ENCODE peak calls at places on chromosomes 11 and 22, in nine cellular contexts. L is left ventricle myocardium inferior; R is neuronal stem cell; T is psoas muscle; Q is naive thymus-derived CD4-positive, alpha-beta T cell; Z is suprapubic skin; U is H9; D is HL-60; X is K562. S is an unnamed sample.

GRCh38 chr11:68036717-68037239 is 2.0 kb upstream of the TCIRG1 start:
- DNase-seq in L (peak), R (no peak), T (peak), Q (no peak), Z (no peak), U (no peak), D (peak), X (no peak), S (peak)

GRCh38 chr11:23112987-23113886 is 253.0 kb upstream of the CCDC179 start:
- DNase-seq in L (no peak), R (peak), T (no peak), Q (no peak), Z (no peak), U (peak), D (peak), X (no peak), S (no peak)

GRCh38 chr22:25970996-25971811 is 198.1 kb upstream of the SEZ6L start:
- DNase-seq in L (no peak), R (no peak), T (no peak), Q (no peak), Z (no peak), U (peak), D (no peak), X (no peak), S (no peak)

GRCh38 chr11:47393163-47394049 is 15.0 kb upstream of the SLC39A13 start:
- DNase-seq in L (peak), R (no peak), T (peak), Q (no peak), Z (no peak), U (peak), D (peak), X (peak), S (peak)

GRCh38 chr11:1220941-1221721 is 1.7 kb upstream of the MUC5B start:
- DNase-seq in L (no peak), R (no peak), T (peak), Q (no peak), Z (peak), U (peak), D (no peak), X (no peak), S (peak)

GRCh38 chr11:134074346-134074745 is 5.5 kb downstream of the JAM3 start:
- DNase-seq in L (no peak), R (no peak), T (no peak), Q (no peak), Z (no peak), U (no peak), D (no peak), X (no peak), S (no peak)

GRCh38 chr22:41092847-41093371 is 517 bp downstream of the EP300 start:
- DNase-seq in L (no peak), R (no peak), T (peak), Q (peak), Z (no peak), U (no peak), D (peak), X (no peak), S (peak)

GRCh38 chr11:63530021-63530420 is 6.6 kb upstream of the PLAAT4 start:
- DNase-seq in L (no peak), R (no peak), T (no peak), Q (no peak), Z (no peak), U (peak), D (no peak), X (no peak), S (no peak)

GRCh38 chr11:120577624-120578363 is 66.2 kb downstream of the GRIK4 start:
- DNase-seq in L (no peak), R (no peak), T (no peak), Q (no peak), Z (no peak), U (no peak), D (no peak), X (no peak), S (peak)

GRCh38 chr11:69471329-69472052 is 10.0 kb upstream of the LINC01488 start:
- DNase-seq in L (peak), R (peak), T (no peak), Q (no peak), Z (no peak), U (no peak), D (no peak), X (no peak), S (no peak)

GRCh38 chr11:80593981-80594380 is 1153.2 kb upstream of the TENM4 start:
- DNase-seq in L (no peak), R (no peak), T (no peak), Q (no peak), Z (no peak), U (no peak), D (no peak), X (no peak), S (no peak)

GRCh38 chr22:21942407-21942895 is 10.2 kb downstream of the PPM1F start:
- DNase-seq in L (peak), R (no peak), T (peak), Q (no peak), Z (peak), U (no peak), D (peak), X (no peak), S (peak)

GRCh38 chr11:71331631-71332030 is 79.3 kb upstream of the SHANK2 start:
- DNase-seq in L (no peak), R (no peak), T (no peak), Q (no peak), Z (peak), U (no peak), D (no peak), X (no peak), S (peak)

GRCh38 chr11:124900464-124900863 is 2.8 kb upstream of the ROBO4 start:
- DNase-seq in L (no peak), R (no peak), T (peak), Q (no peak), Z (no peak), U (peak), D (no peak), X (no peak), S (no peak)

GRCh38 chr11:66289548-66290331 is 797 bp upstream of the YIF1A start:
- DNase-seq in L (peak), R (peak), T (peak), Q (no peak), Z (no peak), U (peak), D (peak), X (peak), S (no peak)

GRCh38 chr11:95917188-95918036 is 6.5 kb downstream of the MTMR2 start:
- DNase-seq in L (no peak), R (no peak), T (no peak), Q (no peak), Z (no peak), U (no peak), D (no peak), X (no peak), S (no peak)

GRCh38 chr22:45553333-45554039 is 50.8 kb downstream of the FBLN1 start:
- DNase-seq in L (peak), R (peak), T (peak), Q (peak), Z (no peak), U (peak), D (peak), X (peak), S (peak)

GRCh38 chr22:46737105-46737975 is 712 bp downstream of the CERK start:
- DNase-seq in L (peak), R (no peak), T (peak), Q (peak), Z (no peak), U (peak), D (peak), X (peak), S (peak)

GRCh38 chr11:19952101-19952605 is 208.1 kb downstream of the DBX1 start:
- DNase-seq in L (no peak), R (no peak), T (no peak), Q (no peak), Z (no peak), U (no peak), D (no peak), X (no peak), S (no peak)

GRCh38 chr11:131916633-131917032 is 546.2 kb downstream of the NTM start:
- DNase-seq in L (no peak), R (no peak), T (no peak), Q (no peak), Z (no peak), U (no peak), D (no peak), X (no peak), S (no peak)

GRCh38 chr11:64313491-64314145 is 3.7 kb downstream of the TRMT112 start:
- DNase-seq in L (peak), R (no peak), T (peak), Q (no peak), Z (no peak), U (no peak), D (no peak), X (peak), S (no peak)

GRCh38 chr11:10349806-10350205 is 44.9 kb downstream of the ADM start:
- DNase-seq in L (no peak), R (no peak), T (no peak), Q (no peak), Z (no peak), U (no peak), D (no peak), X (no peak), S (no peak)

GRCh38 chr22:30235687-30236170 is 10.8 kb downstream of the LIF start:
- DNase-seq in L (no peak), R (no peak), T (no peak), Q (no peak), Z (no peak), U (no peak), D (no peak), X (no peak), S (no peak)

GRCh38 chr11:133896642-133897330 is 51.5 kb upstream of the SPATA19 start:
- DNase-seq in L (no peak), R (no peak), T (no peak), Q (no peak), Z (peak), U (peak), D (no peak), X (no peak), S (no peak)

GRCh38 chr11:119029340-119030028 is 1.2 kb downstream of the SLC37A4 start:
- DNase-seq in L (no peak), R (no peak), T (no peak), Q (no peak), Z (no peak), U (no peak), D (peak), X (peak), S (no peak)

GRCh38 chr11:119027561-119028345 is 2.9 kb downstream of the SLC37A4 start:
- DNase-seq in L (no peak), R (no peak), T (peak), Q (no peak), Z (no peak), U (no peak), D (no peak), X (no peak), S (no peak)

GRCh38 chr11:119030029-119030328 is 698 bp downstream of the SLC37A4 start:
- DNase-seq in L (no peak), R (no peak), T (no peak), Q (no peak), Z (no peak), U (no peak), D (no peak), X (no peak), S (no peak)

GRCh38 chr11:119029069-119029339 is 1.7 kb downstream of the SLC37A4 start:
- DNase-seq in L (no peak), R (no peak), T (no peak), Q (no peak), Z (no peak), U (no peak), D (no peak), X (no peak), S (no peak)

DNA sequence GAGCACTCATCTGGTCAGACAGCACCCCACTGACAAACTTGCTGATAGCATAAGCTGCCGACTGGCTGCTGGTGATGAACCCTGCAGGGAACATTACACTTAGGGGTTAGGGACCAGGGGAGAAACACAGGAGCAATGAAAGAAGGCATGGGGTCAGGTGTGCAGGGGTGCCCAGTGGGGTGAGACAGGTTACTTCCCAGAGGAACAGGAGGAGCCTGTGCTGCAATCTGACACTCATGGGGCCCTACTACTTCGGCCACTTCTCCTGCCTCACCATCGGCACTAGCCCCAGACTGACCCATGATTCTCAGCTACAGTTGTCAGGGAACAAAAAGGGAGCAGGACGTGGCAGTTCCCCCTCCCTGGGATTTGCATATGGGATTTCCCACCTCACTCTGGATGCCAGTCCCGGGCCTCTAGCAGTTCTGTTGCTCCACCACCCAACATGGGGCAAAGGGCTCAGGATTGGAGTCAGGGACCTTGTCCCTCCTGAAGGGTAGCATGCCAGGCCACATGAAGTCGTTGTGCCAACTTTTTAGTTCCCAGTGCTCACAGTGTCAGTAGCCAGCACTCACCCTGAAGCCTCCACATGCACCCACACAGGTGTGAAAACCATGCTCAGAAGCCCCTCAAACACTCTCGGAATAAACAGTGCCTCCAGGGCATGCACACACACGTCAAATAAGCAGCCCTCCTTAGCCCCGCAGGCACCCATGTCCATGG is 2.2 kb downstream of the SLC37A4 start:
- DNase-seq in L (no peak), R (no peak), T (no peak), Q (no peak), Z (no peak), U (no peak), D (no peak), X (no peak), S (no peak)
- H3K27ac ChIP-seq in L (peak), R (no peak), T (peak), Q (no peak), Z (no peak), U (no peak), D (peak), X (peak), S (peak)

DNA sequence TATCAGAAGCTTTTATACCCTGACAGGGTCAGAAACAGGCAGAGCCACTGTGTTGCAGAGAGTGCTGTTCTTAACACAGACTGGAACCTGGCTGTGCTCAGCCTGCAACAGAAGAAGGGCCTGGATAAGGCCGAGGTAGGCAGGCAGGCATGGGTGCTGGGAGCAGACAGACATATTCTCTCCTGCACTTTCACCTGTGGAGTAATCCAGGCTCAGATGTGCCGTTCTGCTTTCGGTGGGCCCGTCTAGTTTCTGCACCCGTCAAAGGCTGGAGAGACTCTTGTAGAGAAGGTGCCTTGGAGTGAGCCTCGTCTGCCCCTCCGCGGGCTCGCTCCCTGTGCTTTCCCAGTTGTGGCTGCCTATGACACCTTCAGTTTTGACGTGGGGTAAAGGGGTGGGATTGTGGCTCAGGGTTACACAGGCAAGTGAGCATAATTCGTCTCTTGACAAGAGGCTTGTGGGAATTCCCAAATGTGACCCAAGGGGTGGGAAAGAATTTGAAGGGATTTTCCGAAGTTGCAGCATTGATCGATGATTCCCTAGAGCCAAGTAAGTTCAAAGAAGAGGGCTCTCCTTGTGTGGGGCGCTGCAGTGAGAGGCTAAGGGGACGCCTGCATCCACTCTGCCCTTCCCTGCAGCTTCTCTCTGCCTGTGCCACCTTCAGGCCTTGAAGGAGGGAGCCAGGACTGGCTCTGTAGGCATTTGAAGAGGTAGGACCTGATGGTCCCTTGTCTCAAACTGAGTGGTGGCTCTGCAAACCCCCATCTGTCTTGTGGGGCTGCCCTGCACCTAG is 16.2 kb upstream of the ST3GAL4 start:
- DNase-seq in L (no peak), R (no peak), T (no peak), Q (no peak), Z (peak), U (no peak), D (no peak), X (no peak), S (no peak)
- H3K27ac ChIP-seq in L (peak), R (no peak), T (no peak), Q (no peak), Z (no peak), U (no peak), D (no peak), X (no peak), S (no peak)

DNA sequence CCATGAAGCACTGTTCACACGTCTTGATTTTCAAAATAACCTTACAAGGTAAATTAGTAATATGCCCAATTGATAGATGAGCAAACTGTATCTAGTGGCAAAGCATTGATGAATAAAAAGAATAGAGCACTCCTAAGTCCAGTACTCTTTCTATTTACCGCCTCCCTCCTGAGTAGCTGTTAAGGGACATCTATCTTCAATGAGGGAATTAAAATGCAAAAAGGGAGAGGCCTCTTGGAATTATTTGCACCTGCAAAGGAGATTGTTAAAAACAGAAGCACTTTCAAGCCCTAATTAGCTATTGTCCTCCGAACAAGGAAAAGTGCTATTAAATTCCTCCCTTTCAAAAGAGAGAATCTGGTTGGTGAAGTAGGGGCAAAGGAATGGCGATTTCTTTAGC is 6.8 kb upstream of the GALNT18 start:
- DNase-seq in L (no peak), R (no peak), T (no peak), Q (no peak), Z (no peak), U (no peak), D (no peak), X (no peak), S (no peak)
- H3K27ac ChIP-seq in L (no peak), R (no peak), T (no peak), Q (no peak), Z (no peak), U (no peak), D (no peak), X (no peak), S (no peak)

DNA sequence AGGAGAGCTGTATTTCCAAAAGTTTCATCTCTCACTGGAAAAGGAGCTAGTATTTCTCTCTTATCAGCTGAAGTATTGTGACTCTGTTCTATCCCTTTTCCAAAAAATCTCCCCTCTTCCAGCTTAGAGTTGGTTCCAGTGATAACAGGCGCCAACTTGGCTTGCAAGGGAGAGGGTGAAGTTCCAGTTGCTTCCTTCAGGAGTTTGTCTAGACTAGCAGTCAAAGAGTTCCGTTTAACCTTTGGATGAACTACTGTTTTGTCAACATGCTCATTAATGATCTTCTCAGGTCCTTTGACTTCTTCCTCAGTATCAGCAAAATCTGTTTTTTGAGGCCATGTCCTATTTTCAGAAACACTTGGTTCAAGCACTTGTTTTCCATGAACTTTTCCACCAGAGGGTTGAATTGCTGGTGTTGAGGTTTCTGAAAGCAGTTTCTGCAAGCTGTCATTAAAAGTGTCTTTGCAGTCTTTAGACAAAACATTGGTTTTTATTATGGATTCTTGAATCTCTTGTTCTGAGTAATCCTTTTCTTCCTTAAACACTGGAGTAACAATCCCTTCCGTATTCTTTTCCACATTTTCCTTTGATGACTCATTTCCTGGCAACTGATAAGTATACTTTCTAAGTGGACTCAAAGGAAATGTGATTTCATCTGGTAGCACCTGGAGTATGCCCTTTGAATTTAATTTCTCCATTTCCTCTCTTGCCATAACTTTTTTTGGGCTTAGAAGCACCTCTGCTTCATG is 39.7 kb upstream of the CCDC89 start:
- DNase-seq in L (no peak), R (no peak), T (no peak), Q (no peak), Z (no peak), U (no peak), D (no peak), X (no peak), S (no peak)
- H3K27ac ChIP-seq in L (peak), R (no peak), T (no peak), Q (no peak), Z (no peak), U (no peak), D (no peak), X (no peak), S (no peak)